ENCODE peak calls at places on chromosomes 4 and X, in ten cellular contexts. E, I, L, B, A, K, X, C, N and S are unnamed samples.
A peak's percentile ranks its signal among the peaks of the same experiment; 100 is the strongest.

GRCh38 chr4:61320154-61320553 is 120.0 kb downstream of the ADGRL3 start:
- DNase-seq in E (no peak), I (no peak), L (no peak), B (no peak), A (no peak), K (no peak), X (no peak), C (no peak), N (no peak), S (no peak)

GRCh38 chrX:40552768-40553167 is 28.0 kb upstream of the ATP6AP2 start:
- DNase-seq in E (no peak), I (no peak), L (no peak), B (no peak), A (no peak), K (no peak), X (peak; percentile 10), C (peak; percentile 21), N (no peak), S (no peak)

GRCh38 chr4:107449611-107450369 is 270.2 kb downstream of the PAPSS1 start:
- DNase-seq in E (no peak), I (peak; percentile 41), L (no peak), B (no peak), A (no peak), K (no peak), X (no peak), C (no peak), N (no peak), S (no peak)

GRCh38 chrX:102846544-102847236 is 90.4 kb upstream of the RAB40AL start:
- DNase-seq in E (no peak), I (no peak), L (no peak), B (no peak), A (no peak), K (no peak), X (no peak), C (no peak), N (no peak), S (no peak)

GRCh38 chr4:41507292-41507933 is 30.5 kb upstream of the LIMCH1 start:
- DNase-seq in E (no peak), I (no peak), L (no peak), B (no peak), A (no peak), K (no peak), X (peak; percentile 53), C (no peak), N (no peak), S (no peak)

GRCh38 chr4:2061208-2062131 is 2.3 kb downstream of the NAT8L start:
- DNase-seq in E (no peak), I (no peak), L (peak; percentile 9), B (no peak), A (no peak), K (no peak), X (no peak), C (no peak), N (no peak), S (no peak)

GRCh38 chrX:115560978-115561604 is at the start of gene PLS3:
- DNase-seq in E (peak; percentile 77), I (peak; percentile 84), L (peak; percentile 87), B (no peak), A (peak; percentile 98), K (peak; percentile 77), X (peak; percentile 92), C (peak; percentile 93), N (no peak), S (no peak)

GRCh38 chrX:151871244-151871643 is 41.4 kb upstream of the MAGEA4 start:
- DNase-seq in E (peak; percentile 38), I (peak; percentile 56), L (no peak), B (no peak), A (no peak), K (peak; percentile 0), X (peak; percentile 89), C (no peak), N (no peak), S (no peak)

DNA sequence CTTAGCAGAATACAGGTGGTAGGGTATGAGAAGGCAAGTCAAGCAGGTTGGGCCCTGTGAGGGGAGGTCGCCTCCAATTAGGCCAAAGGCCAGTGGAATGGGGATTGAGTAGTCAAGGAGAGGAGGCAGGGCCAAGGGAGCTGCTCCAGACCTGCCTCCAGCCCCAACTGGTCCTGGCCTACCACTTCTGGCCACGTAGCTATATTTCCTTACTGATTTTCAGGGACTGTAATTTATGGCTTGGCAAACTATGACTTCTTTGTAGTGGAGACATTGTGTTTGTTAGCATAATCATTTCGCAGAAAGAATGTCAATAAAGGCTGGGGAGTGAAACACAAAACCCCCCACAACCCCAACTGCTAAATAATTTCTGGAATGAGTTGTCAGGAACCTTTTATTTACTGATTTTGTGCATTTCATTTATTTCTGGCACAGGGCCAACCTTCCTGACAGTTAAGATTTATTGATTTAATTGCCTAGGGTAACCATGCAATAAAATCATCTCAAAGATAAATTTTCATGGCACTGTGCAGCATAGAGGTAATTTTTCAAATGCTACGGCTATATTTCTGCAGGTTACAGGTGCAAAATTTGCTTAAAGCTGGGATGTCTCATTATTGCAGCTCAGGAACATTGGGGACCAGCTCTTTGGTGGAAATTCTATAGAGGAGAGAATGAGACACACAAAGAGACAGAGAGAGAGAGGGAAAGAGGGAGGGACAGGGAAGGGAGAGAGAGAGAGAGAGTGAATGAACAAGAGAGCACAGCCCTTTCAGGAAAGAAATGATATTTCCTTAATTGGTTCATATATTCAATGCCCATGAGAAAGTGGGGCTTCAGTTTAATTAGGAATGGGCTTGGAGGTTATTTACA is 494.8 kb downstream of the IDS start:
- DNase-seq in E (no peak), I (no peak), L (no peak), B (no peak), A (no peak), K (no peak), X (no peak), C (no peak), N (no peak), S (no peak)
- H3K27ac ChIP-seq in E (no peak overlapping the region), I (no peak overlapping the region), L (no peak overlapping the region), B (no peak overlapping the region), A (no peak overlapping the region), K (no peak overlapping the region), X (no peak overlapping the region), C (no peak overlapping the region), N (no peak overlapping the region), S (no peak overlapping the region)

DNA sequence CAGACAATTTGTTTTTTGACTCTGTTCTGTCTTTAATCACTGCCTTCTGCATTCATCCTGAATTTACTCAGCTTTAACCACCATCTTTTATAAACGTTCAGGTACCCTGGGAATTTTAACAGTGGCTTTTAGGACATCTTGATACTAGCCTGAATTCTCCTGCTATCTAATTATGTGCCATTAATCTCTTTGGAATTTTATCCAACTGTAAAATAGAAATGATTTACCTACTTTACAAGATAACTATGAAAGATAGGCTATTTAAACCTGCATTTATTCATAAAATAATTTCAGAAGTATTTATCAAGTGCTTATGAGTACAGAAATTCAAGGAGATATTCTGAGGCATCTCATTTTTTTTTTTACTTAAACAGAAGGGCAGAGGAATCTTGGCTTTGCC is 146.5 kb upstream of the PLAC1 start:
- DNase-seq in E (no peak), I (no peak), L (no peak), B (no peak), A (no peak), K (no peak), X (no peak), C (no peak), N (no peak), S (no peak)
- H3K27ac ChIP-seq in E (no peak overlapping the region), I (no peak overlapping the region), L (no peak overlapping the region), B (no peak overlapping the region), A (no peak overlapping the region), K (no peak overlapping the region), X (no peak overlapping the region), C (no peak overlapping the region), N (peak overlapping the region; percentile 66), S (peak overlapping the region; percentile 47)

DNA sequence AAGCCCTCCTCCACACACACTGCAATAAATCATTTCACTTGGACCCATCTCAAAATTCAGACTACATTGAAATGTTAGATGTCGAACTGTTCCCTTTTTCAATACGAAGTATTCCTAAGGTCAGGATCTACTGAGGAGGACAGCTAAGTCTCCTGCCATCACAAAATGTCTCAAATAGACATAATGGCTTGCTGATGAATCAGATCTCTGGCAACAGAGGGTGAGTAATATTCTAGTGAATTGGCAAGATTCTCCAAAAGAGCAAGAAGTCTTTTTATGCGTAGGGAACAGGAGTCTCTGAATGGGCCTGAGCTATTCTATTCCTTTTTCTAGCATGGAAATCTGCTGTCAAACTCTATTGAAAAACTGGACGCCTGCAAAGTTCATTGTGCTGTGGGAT is 145.4 kb downstream of the FNIP2 start:
- DNase-seq in E (no peak), I (peak; percentile 13), L (no peak), B (no peak), A (no peak), K (no peak), X (peak; percentile 59), C (no peak), N (no peak), S (no peak)
- H3K27ac ChIP-seq in E (no peak overlapping the region), I (no peak overlapping the region), L (peak overlapping the region; percentile 23), B (no peak overlapping the region), A (peak overlapping the region; percentile 4), K (no peak overlapping the region), X (no peak overlapping the region), C (no peak overlapping the region), N (no peak overlapping the region), S (no peak overlapping the region)

GRCh38 chr4:83219991-83220360 is 64.6 kb downstream of the COQ2 start:
- DNase-seq in E (no peak), I (no peak), L (no peak), B (no peak), A (no peak), K (no peak), X (no peak), C (no peak), N (no peak), S (no peak)

GRCh38 chr4:83217721-83218522 is 66.7 kb downstream of the COQ2 start:
- DNase-seq in E (no peak), I (no peak), L (no peak), B (peak; percentile 67), A (no peak), K (no peak), X (no peak), C (no peak), N (peak; percentile 84), S (peak; percentile 49)

GRCh38 chr4:83221897-83222441 is 62.6 kb downstream of the COQ2 start:
- DNase-seq in E (no peak), I (no peak), L (no peak), B (no peak), A (no peak), K (no peak), X (no peak), C (no peak), N (no peak), S (no peak)

GRCh38 chr4:83216856-83217683 is 67.5 kb downstream of the COQ2 start:
- DNase-seq in E (no peak), I (no peak), L (no peak), B (peak; percentile 16), A (no peak), K (no peak), X (no peak), C (no peak), N (peak; percentile 26), S (no peak)

DNA sequence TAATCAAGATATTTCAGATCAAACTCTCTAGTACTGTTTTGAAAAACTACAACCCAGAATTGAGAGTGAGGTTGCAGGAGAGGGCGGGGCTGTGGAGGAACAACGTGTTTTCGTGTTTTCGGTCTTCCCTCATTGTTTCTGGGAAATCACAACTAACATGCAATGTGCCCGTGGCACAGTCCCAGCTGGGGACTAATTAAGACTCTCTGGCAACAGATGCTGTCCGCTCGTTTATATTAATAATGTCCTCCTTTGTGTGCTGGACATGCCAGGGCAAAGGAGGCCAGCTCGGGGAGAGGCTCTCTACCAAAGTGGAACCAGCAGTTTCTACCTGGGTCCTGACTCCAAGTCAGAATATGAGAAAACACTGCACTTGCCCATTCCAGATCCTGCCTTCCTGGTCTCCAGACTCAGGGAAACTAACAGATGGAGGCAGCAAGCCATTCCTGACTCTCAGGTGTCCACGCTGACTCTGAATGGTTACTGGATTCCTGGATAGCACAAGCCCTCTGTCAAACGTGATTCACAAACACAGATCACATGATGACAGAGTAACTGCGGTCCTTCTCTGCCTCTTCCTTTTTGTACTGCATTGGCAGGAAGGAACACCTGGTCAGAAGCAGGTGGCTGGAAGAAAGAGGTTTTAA is 65.1 kb downstream of the COQ2 start:
- DNase-seq in E (no peak), I (peak; percentile 33), L (no peak), B (peak; percentile 48), A (no peak), K (no peak), X (no peak), C (no peak), N (peak; percentile 41), S (no peak)
- H3K27ac ChIP-seq in E (no peak overlapping the region), I (no peak overlapping the region), L (no peak overlapping the region), B (peak overlapping the region; percentile 68), A (no peak overlapping the region), K (no peak overlapping the region), X (no peak overlapping the region), C (no peak overlapping the region), N (no peak overlapping the region), S (peak overlapping the region; percentile 38)